ENCODE peak calls at places on chromosome 12, in seven cellular contexts. One of them, this sample, is unnamed.

GRCh38 chr12:80053048-80053790 is 46.1 kb upstream of the OTOGL start:
- DNase-seq in mucosa of descending colon: peak; percentile 26
- DNase-seq in pancreas: peak; percentile 11
- DNase-seq in fibroblast of pulmonary artery: peak; percentile 84
- DNase-seq in breast epithelium: peak; percentile 31
- DNase-seq in IMR-90: peak; percentile 96
- DNase-seq in astrocyte of the spinal cord: peak; percentile 93
- DNase-seq in this sample: peak; percentile 89

GRCh38 chr12:68240975-68241374 is 12.4 kb downstream of the IL22 start:
- DNase-seq in mucosa of descending colon: peak; percentile 32
- DNase-seq in pancreas: no peak
- DNase-seq in IMR-90: peak; percentile 57
- DNase-seq in fibroblast of pulmonary artery: no peak
- DNase-seq in astrocyte of the spinal cord: peak; percentile 56
- DNase-seq in breast epithelium: no peak
- DNase-seq in this sample: peak; percentile 35

GRCh38 chr12:15700595-15700994 is 88.6 kb downstream of the EPS8 start:
- DNase-seq in pancreas: no peak
- DNase-seq in breast epithelium: no peak
- DNase-seq in IMR-90: peak; percentile 95
- DNase-seq in fibroblast of pulmonary artery: peak; percentile 94
- DNase-seq in astrocyte of the spinal cord: peak; percentile 96
- DNase-seq in mucosa of descending colon: no peak
- DNase-seq in this sample: peak; percentile 91

GRCh38 chr12:2997989-2998670 is 38.9 kb downstream of the TEAD4 start:
- DNase-seq in fibroblast of pulmonary artery: no peak
- DNase-seq in IMR-90: no peak
- DNase-seq in astrocyte of the spinal cord: no peak
- DNase-seq in pancreas: no peak
- DNase-seq in mucosa of descending colon: no peak
- DNase-seq in breast epithelium: no peak
- DNase-seq in this sample: peak; percentile 41

GRCh38 chr12:21642707-21643389 is 14.8 kb downstream of the LDHB start:
- DNase-seq in pancreas: no peak
- DNase-seq in breast epithelium: no peak
- DNase-seq in astrocyte of the spinal cord: no peak
- DNase-seq in mucosa of descending colon: no peak
- DNase-seq in IMR-90: peak; percentile 31
- DNase-seq in fibroblast of pulmonary artery: peak; percentile 67
- DNase-seq in this sample: no peak

GRCh38 chr12:113988064-113988451 is 21.9 kb upstream of the RBM19 start:
- DNase-seq in fibroblast of pulmonary artery: no peak
- DNase-seq in astrocyte of the spinal cord: no peak
- DNase-seq in breast epithelium: no peak
- DNase-seq in mucosa of descending colon: no peak
- DNase-seq in pancreas: no peak
- DNase-seq in IMR-90: no peak
- DNase-seq in this sample: no peak

GRCh38 chr12:11868027-11868426 is 202.7 kb upstream of the BCL2L14 start:
- DNase-seq in breast epithelium: no peak
- DNase-seq in pancreas: no peak
- DNase-seq in fibroblast of pulmonary artery: no peak
- DNase-seq in astrocyte of the spinal cord: no peak
- DNase-seq in IMR-90: no peak
- DNase-seq in mucosa of descending colon: no peak
- DNase-seq in this sample: no peak

GRCh38 chr12:96500686-96501085 is 11.3 kb downstream of the CFAP54 start:
- DNase-seq in astrocyte of the spinal cord: peak; percentile 58
- DNase-seq in fibroblast of pulmonary artery: peak; percentile 61
- DNase-seq in pancreas: no peak
- DNase-seq in mucosa of descending colon: no peak
- DNase-seq in breast epithelium: no peak
- DNase-seq in IMR-90: peak; percentile 40
- DNase-seq in this sample: peak; percentile 37

GRCh38 chr12:45878630-45879255 is 111.6 kb downstream of the SCAF11 start:
- DNase-seq in astrocyte of the spinal cord: no peak
- DNase-seq in mucosa of descending colon: no peak
- DNase-seq in fibroblast of pulmonary artery: peak; percentile 14
- DNase-seq in pancreas: no peak
- DNase-seq in IMR-90: peak; percentile 24
- DNase-seq in breast epithelium: no peak
- DNase-seq in this sample: peak; percentile 3

GRCh38 chr12:68953536-68953935 is 20.6 kb upstream of the CPM start:
- DNase-seq in fibroblast of pulmonary artery: no peak
- DNase-seq in breast epithelium: no peak
- DNase-seq in astrocyte of the spinal cord: no peak
- DNase-seq in pancreas: no peak
- DNase-seq in IMR-90: no peak
- DNase-seq in mucosa of descending colon: no peak
- DNase-seq in this sample: no peak

DNA sequence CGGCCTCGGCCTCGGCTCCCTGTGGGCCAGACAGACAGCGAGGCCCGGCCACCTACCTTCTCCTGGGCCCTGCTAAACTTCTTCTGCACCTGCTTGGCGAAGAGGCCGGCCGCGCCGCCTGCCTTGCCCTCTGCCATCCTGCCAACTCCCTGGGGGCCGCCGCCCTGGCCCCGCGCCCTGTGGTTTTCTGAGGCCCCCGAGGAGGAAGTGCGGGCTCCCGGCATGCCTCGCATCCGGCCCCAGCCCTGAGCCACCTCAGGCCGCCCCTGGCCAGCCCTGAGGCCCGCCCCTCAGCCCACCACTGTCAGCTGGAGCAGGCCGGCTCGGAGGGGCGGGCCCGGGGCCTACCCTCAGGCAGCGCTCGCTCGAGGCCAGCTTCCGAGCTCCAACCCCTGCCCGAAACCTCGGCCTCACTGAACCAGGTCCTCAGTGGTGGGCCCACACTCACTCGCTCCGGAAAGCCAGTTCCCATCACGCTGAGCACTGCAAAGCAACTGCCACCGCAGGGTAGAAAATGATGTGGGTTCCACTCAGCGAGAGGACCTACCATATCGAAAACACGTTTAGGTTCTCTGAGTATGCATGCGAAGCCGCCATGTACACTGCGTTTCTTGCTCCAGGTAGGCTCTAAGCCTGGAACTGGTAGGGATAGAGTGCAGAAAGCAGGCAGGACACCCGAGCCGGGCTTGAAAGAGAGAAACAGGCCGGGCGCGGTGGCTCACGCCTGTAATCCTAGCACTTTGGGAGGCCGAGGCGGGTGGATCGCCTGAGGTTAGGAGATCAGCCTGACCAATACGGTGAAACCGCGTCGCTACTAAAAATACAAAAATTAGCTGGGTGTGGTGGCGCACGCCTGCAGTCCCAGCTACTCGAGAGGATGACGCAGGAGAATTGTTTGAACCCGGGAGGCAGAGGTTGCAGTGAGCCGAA is at the start of gene BIN2:
- DNase-seq in astrocyte of the spinal cord: no peak
- DNase-seq in IMR-90: no peak
- DNase-seq in pancreas: no peak
- DNase-seq in breast epithelium: no peak
- DNase-seq in fibroblast of pulmonary artery: no peak
- DNase-seq in mucosa of descending colon: peak; percentile 62
- DNase-seq in this sample: no peak
- H3K4me3 ChIP-seq in astrocyte of the spinal cord: no peak within 1 kb of the TSS
- H3K4me3 ChIP-seq in IMR-90: no peak within 1 kb of the TSS
- H3K4me3 ChIP-seq in pancreas: peak within 1 kb of the TSS; percentile 30
- H3K4me3 ChIP-seq in breast epithelium: peak within 1 kb of the TSS; percentile 46
- H3K4me3 ChIP-seq in fibroblast of pulmonary artery: no peak within 1 kb of the TSS
- H3K4me3 ChIP-seq in mucosa of descending colon: no peak within 1 kb of the TSS
- H3K4me3 ChIP-seq in this sample: no peak within 1 kb of the TSS

GRCh38 chr12:123936956-123937706 is 35.5 kb downstream of the CCDC92 start:
- DNase-seq in IMR-90: no peak
- DNase-seq in pancreas: no peak
- DNase-seq in fibroblast of pulmonary artery: no peak
- DNase-seq in breast epithelium: no peak
- DNase-seq in astrocyte of the spinal cord: no peak
- DNase-seq in mucosa of descending colon: no peak
- DNase-seq in this sample: no peak

GRCh38 chr12:123937707-123938600 is 34.7 kb downstream of the CCDC92 start:
- DNase-seq in mucosa of descending colon: peak; percentile 21
- DNase-seq in IMR-90: peak; percentile 17
- DNase-seq in pancreas: no peak
- DNase-seq in fibroblast of pulmonary artery: no peak
- DNase-seq in astrocyte of the spinal cord: no peak
- DNase-seq in breast epithelium: no peak
- DNase-seq in this sample: peak; percentile 18

GRCh38 chr12:123939716-123940626 is 32.7 kb downstream of the CCDC92 start:
- DNase-seq in IMR-90: no peak
- DNase-seq in fibroblast of pulmonary artery: no peak
- DNase-seq in breast epithelium: no peak
- DNase-seq in pancreas: no peak
- DNase-seq in mucosa of descending colon: no peak
- DNase-seq in astrocyte of the spinal cord: no peak
- DNase-seq in this sample: no peak

GRCh38 chr12:123940627-123940966 is 32.0 kb downstream of the CCDC92 start:
- DNase-seq in fibroblast of pulmonary artery: no peak
- DNase-seq in breast epithelium: no peak
- DNase-seq in IMR-90: no peak
- DNase-seq in pancreas: no peak
- DNase-seq in mucosa of descending colon: no peak
- DNase-seq in astrocyte of the spinal cord: no peak
- DNase-seq in this sample: no peak

GRCh38 chr12:123938679-123939480 is 33.8 kb downstream of the CCDC92 start:
- DNase-seq in IMR-90: no peak
- DNase-seq in astrocyte of the spinal cord: no peak
- DNase-seq in breast epithelium: no peak
- DNase-seq in mucosa of descending colon: no peak
- DNase-seq in fibroblast of pulmonary artery: no peak
- DNase-seq in pancreas: no peak
- DNase-seq in this sample: no peak
- TF ChIP-seq CTCF in IMR-90: peak; percentile 39
- TF ChIP-seq CTCF in astrocyte of the spinal cord: peak; percentile 48
- TF ChIP-seq CTCF in breast epithelium: no peak
- TF ChIP-seq CTCF in mucosa of descending colon: no peak
- TF ChIP-seq CTCF in fibroblast of pulmonary artery: peak; percentile 37
- TF ChIP-seq CTCF in pancreas: no peak
- TF ChIP-seq CTCF in this sample: peak; percentile 22

GRCh38 chr12:55829967-55830600 is 697 bp upstream of the DNAJC14 start:
- DNase-seq in astrocyte of the spinal cord: no peak
- DNase-seq in mucosa of descending colon: peak; percentile 61
- DNase-seq in IMR-90: no peak
- DNase-seq in fibroblast of pulmonary artery: no peak
- DNase-seq in pancreas: peak; percentile 74
- DNase-seq in breast epithelium: no peak
- DNase-seq in this sample: no peak

GRCh38 chr12:55830601-55831406 is 1.4 kb upstream of the DNAJC14 start:
- DNase-seq in IMR-90: peak; percentile 56
- DNase-seq in astrocyte of the spinal cord: peak; percentile 77
- DNase-seq in mucosa of descending colon: peak; percentile 86
- DNase-seq in fibroblast of pulmonary artery: peak; percentile 69
- DNase-seq in breast epithelium: peak; percentile 71
- DNase-seq in pancreas: peak; percentile 58
- DNase-seq in this sample: peak; percentile 68

GRCh38 chr12:55833056-55833455 is 3.7 kb upstream of the DNAJC14 start:
- DNase-seq in mucosa of descending colon: no peak
- DNase-seq in breast epithelium: no peak
- DNase-seq in pancreas: no peak
- DNase-seq in fibroblast of pulmonary artery: no peak
- DNase-seq in astrocyte of the spinal cord: no peak
- DNase-seq in IMR-90: no peak
- DNase-seq in this sample: no peak

GRCh38 chr12:55828357-55828756 is 1.0 kb downstream of the DNAJC14 start:
- DNase-seq in mucosa of descending colon: no peak
- DNase-seq in fibroblast of pulmonary artery: no peak
- DNase-seq in IMR-90: no peak
- DNase-seq in breast epithelium: no peak
- DNase-seq in pancreas: no peak
- DNase-seq in astrocyte of the spinal cord: no peak
- DNase-seq in this sample: no peak

DNA sequence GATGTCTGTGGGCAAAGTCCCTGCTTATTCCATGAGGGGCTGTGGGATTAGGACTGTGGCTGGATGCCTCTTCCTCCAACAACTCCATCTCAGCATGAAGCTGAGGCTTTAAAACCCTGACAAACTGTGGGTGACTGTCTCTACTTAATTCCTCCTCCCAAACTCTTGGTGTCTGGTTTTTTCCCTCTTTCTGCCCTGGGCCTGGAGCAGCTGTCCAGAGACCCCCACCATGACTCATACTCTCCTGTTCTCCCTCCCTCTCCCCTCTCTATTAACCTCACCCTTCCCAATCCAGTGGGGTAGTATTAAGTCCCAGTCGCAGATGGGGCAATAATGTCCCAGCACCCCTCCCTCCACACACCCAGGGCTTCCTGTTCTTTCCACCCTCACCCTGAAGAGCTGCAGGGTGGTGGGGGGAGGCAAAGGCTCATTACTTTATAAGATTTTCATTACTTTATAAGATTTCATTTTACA is 2.1 kb upstream of the DNAJC14 start:
- DNase-seq in breast epithelium: no peak
- DNase-seq in astrocyte of the spinal cord: no peak
- DNase-seq in fibroblast of pulmonary artery: no peak
- DNase-seq in IMR-90: no peak
- DNase-seq in mucosa of descending colon: no peak
- DNase-seq in pancreas: no peak
- DNase-seq in this sample: no peak
- H3K4me3 ChIP-seq in breast epithelium: peak overlapping the region; percentile 91
- H3K4me3 ChIP-seq in astrocyte of the spinal cord: peak overlapping the region; percentile 82
- H3K4me3 ChIP-seq in fibroblast of pulmonary artery: peak overlapping the region; percentile 76
- H3K4me3 ChIP-seq in IMR-90: peak overlapping the region; percentile 78
- H3K4me3 ChIP-seq in mucosa of descending colon: peak overlapping the region; percentile 9
- H3K4me3 ChIP-seq in pancreas: peak overlapping the region; percentile 94
- H3K4me3 ChIP-seq in this sample: peak overlapping the region; percentile 92

DNA sequence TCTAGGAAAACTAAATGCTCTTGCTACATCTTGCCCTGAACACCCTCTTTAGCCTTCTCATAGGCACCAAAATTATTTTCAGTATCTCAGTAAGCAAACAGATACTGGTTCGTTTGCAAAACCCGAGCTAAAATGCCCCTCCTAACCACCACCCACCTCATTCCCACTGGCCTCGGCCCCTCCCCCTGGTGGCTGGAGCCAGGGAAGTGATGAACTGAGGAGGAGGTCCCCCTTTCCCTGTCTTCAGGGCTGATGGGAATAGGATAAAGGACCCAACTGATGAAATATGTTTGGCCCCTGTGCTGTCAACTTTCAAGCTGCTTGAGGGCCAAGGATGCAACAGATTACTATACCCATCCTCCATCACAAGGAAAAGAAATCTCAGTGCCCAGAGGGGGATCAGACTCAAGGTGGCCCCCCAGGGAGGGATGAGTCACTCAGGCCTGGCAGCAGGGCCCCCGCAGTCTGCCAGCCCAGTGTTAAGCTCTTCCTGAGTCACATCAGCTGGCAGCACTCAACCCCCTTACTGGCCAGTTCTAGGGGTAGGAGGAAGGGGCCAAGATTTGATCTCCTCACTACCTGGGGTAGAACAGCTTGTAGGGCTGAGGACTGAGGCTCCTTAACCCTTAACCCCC is 1.7 kb downstream of the ANKRD52 start:
- DNase-seq in fibroblast of pulmonary artery: peak; percentile 33
- DNase-seq in astrocyte of the spinal cord: peak; percentile 46
- DNase-seq in breast epithelium: no peak
- DNase-seq in mucosa of descending colon: no peak
- DNase-seq in pancreas: no peak
- DNase-seq in IMR-90: peak; percentile 46
- DNase-seq in this sample: peak; percentile 46
- TF ChIP-seq CTCF in fibroblast of pulmonary artery: peak; percentile 21
- TF ChIP-seq CTCF in astrocyte of the spinal cord: no peak
- TF ChIP-seq CTCF in breast epithelium: no peak
- TF ChIP-seq CTCF in mucosa of descending colon: no peak
- TF ChIP-seq CTCF in pancreas: no peak
- TF ChIP-seq CTCF in IMR-90: no peak
- TF ChIP-seq CTCF in this sample: peak; percentile 17

This sample was measured in AG10803.